ENCODE peak calls at places on chromosome 15, in five cellular contexts. P is RPMI7951; G is activated CD4-positive, alpha-beta memory T cell treated with anti-CD3 and anti-CD28 coated beads for 36 hours; F is HCT116; R is prostate gland. K is an unnamed sample.

GRCh38 chr15:68278345-68279217 is 1.0 kb downstream of the FEM1B start:
- DNase-seq in P (peak), G (peak), F (no peak), R (peak), K (no peak)

GRCh38 chr15:60237411-60237810 is 160.4 kb downstream of the ANXA2 start:
- DNase-seq in P (no peak), G (no peak), F (no peak), R (no peak), K (no peak)

GRCh38 chr15:100516592-100517489 is 11.9 kb downstream of the CERS3 start:
- DNase-seq in P (no peak), G (no peak), F (no peak), R (peak), K (no peak)

GRCh38 chr15:45641374-45641778 is 6.5 kb downstream of the SQOR start:
- DNase-seq in P (peak), G (peak), F (no peak), R (peak), K (no peak)

GRCh38 chr15:65620833-65621232 is 905 bp upstream of the SLC24A1 start:
- DNase-seq in P (no peak), G (no peak), F (no peak), R (no peak), K (no peak)

GRCh38 chr15:49645937-49646336 is 25.1 kb downstream of the DTWD1 start:
- DNase-seq in P (peak), G (no peak), F (no peak), R (peak), K (no peak)

GRCh38 chr15:47675735-47676134 is 41.6 kb upstream of the SEMA6D start:
- DNase-seq in P (no peak), G (no peak), F (no peak), R (no peak), K (no peak)

GRCh38 chr15:69132935-69133861 is 27.2 kb upstream of the GLCE start:
- DNase-seq in P (peak), G (no peak), F (no peak), R (peak), K (no peak)

GRCh38 chr15:72592676-72593075 is 61.8 kb upstream of the GOLGA6B start:
- DNase-seq in P (no peak), G (no peak), F (no peak), R (no peak), K (no peak)

GRCh38 chr15:29070471-29071192 is 184.9 kb downstream of the APBA2 start:
- DNase-seq in P (no peak), G (no peak), F (no peak), R (no peak), K (no peak)

GRCh38 chr15:33067456-33067855 is 127.1 kb downstream of the FMN1 start:
- DNase-seq in P (peak), G (no peak), F (no peak), R (no peak), K (no peak)

GRCh38 chr15:82891025-82891390 is 61.5 kb downstream of the HOMER2 start:
- DNase-seq in P (no peak), G (no peak), F (no peak), R (peak), K (no peak)

GRCh38 chr15:40949756-40950207 is 3.5 kb upstream of the CHAC1 start:
- DNase-seq in P (no peak), G (no peak), F (no peak), R (no peak), K (no peak)

GRCh38 chr15:55907797-55908196 is 85.6 kb downstream of the NEDD4 start:
- DNase-seq in P (peak), G (no peak), F (peak), R (no peak), K (no peak)

GRCh38 chr15:56598991-56599390 is 134.1 kb upstream of the MNS1 start:
- DNase-seq in P (peak), G (no peak), F (no peak), R (no peak), K (no peak)

GRCh38 chr15:74337146-74337545 is 30.3 kb downstream of the CYP11A1 start:
- DNase-seq in P (no peak), G (no peak), F (no peak), R (no peak), K (no peak)

GRCh38 chr15:52733696-52734255 is 54.6 kb upstream of the ATOSA start:
- DNase-seq in P (no peak), G (no peak), F (no peak), R (no peak), K (no peak)

GRCh38 chr15:57663262-57663661 is 43.3 kb upstream of the POLR2M start:
- DNase-seq in P (no peak), G (no peak), F (no peak), R (no peak), K (no peak)

GRCh38 chr15:52486003-52486996 is 42.4 kb downstream of the MYO5A start:
- DNase-seq in P (peak), G (no peak), F (no peak), R (no peak), K (no peak)

GRCh38 chr15:45114076-45114750 is at the start of the genes DUOX2 and DUOXA2:
- DNase-seq in P (no peak), G (no peak), F (no peak), R (no peak), K (no peak)

GRCh38 chr15:85615930-85616329 is 178.8 kb downstream of the KLHL25 start:
- DNase-seq in P (peak), G (peak), F (peak), R (no peak), K (no peak)

GRCh38 chr15:43361313-43361903 is 9.4 kb downstream of the ZSCAN29 start:
- DNase-seq in P (no peak), G (no peak), F (no peak), R (no peak), K (no peak)